ENCODE peak calls at places on chromosomes 4 and X, in eight cellular contexts. C, E, L, Z, P, R, T and F are unnamed samples.

GRCh38 chr4:20829958-20830357 is 129.7 kb downstream of the PACRGL start:
- DNase-seq in C (no peak), E (no peak), L (no peak), Z (no peak), P (no peak), R (no peak), T (no peak), F (no peak)

GRCh38 chr4:128583753-128584712 is 225.5 kb upstream of the JADE1 start:
- DNase-seq in C (no peak), E (peak; percentile 74), L (no peak), Z (no peak), P (no peak), R (peak; percentile 40), T (peak; percentile 94), F (no peak)

GRCh38 chr4:2835978-2836377 is 7.7 kb upstream of the ADD1 start:
- DNase-seq in C (no peak), E (no peak), L (no peak), Z (peak; percentile 14), P (no peak), R (no peak), T (peak; percentile 11), F (no peak)

GRCh38 chr4:36011381-36011780 is 232.9 kb downstream of the ARAP2 start:
- DNase-seq in C (no peak), E (no peak), L (no peak), Z (no peak), P (no peak), R (no peak), T (no peak), F (no peak)

GRCh38 chrX:66015152-66015827 is 24.6 kb downstream of the VSIG4 start:
- DNase-seq in C (no peak), E (no peak), L (peak; percentile 51), Z (no peak), P (no peak), R (peak; percentile 20), T (no peak), F (no peak)

GRCh38 chrX:108261541-108262218 is 170.1 kb downstream of the ATG4A start:
- DNase-seq in C (no peak), E (peak; percentile 92), L (no peak), Z (no peak), P (no peak), R (no peak), T (no peak), F (no peak)

GRCh38 chr4:120844528-120844921 is 78.0 kb downstream of the PRDM5 start:
- DNase-seq in C (no peak), E (no peak), L (no peak), Z (no peak), P (no peak), R (no peak), T (no peak), F (no peak)

GRCh38 chr4:16289872-16290554 is 63.7 kb upstream of the TAPT1 start:
- DNase-seq in C (no peak), E (peak; percentile 61), L (no peak), Z (no peak), P (no peak), R (no peak), T (no peak), F (no peak)

GRCh38 chr4:111736516-111736915 is 408.7 kb upstream of the FAM241A start:
- DNase-seq in C (no peak), E (no peak), L (no peak), Z (no peak), P (no peak), R (no peak), T (no peak), F (no peak)

GRCh38 chr4:105186701-105187158 is 40.1 kb downstream of the TET2 start:
- DNase-seq in C (no peak), E (peak; percentile 58), L (no peak), Z (peak; percentile 21), P (no peak), R (peak; percentile 53), T (no peak), F (no peak)

GRCh38 chr4:48962636-48963035 is 23.4 kb upstream of the CWH43 start:
- DNase-seq in C (no peak), E (no peak), L (no peak), Z (no peak), P (no peak), R (no peak), T (no peak), F (no peak)

GRCh38 chr4:87097075-87097474 is 123.3 kb downstream of the KLHL8 start:
- DNase-seq in C (no peak), E (no peak), L (no peak), Z (no peak), P (no peak), R (no peak), T (no peak), F (no peak)

DNA sequence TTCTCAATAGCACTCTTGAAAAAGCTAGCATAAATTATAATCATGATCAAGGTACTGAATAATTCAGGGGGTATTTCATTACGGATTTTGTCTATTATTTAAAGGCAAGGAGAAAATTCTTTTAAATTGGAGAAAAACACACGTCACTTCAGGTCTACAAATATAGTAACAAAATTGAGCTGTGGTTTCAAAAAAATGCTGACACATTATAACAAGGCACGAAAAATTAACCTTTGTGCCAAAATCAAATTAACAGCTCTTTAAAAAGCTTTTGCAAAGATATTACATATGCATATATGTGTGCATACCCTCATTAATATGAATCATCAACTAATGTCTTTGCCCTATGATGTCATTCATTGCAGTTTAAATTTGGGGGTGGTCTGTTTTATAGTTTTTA is 44.3 kb downstream of the UNC5C start:
- DNase-seq in C (no peak), E (no peak), L (no peak), Z (no peak), P (no peak), R (no peak), T (no peak), F (no peak)
- H3K27ac ChIP-seq in C (no peak overlapping the region), E (no peak overlapping the region), L (no peak overlapping the region), Z (no peak overlapping the region), P (no peak overlapping the region), R (no peak overlapping the region), T (no peak overlapping the region), F (no peak overlapping the region)

DNA sequence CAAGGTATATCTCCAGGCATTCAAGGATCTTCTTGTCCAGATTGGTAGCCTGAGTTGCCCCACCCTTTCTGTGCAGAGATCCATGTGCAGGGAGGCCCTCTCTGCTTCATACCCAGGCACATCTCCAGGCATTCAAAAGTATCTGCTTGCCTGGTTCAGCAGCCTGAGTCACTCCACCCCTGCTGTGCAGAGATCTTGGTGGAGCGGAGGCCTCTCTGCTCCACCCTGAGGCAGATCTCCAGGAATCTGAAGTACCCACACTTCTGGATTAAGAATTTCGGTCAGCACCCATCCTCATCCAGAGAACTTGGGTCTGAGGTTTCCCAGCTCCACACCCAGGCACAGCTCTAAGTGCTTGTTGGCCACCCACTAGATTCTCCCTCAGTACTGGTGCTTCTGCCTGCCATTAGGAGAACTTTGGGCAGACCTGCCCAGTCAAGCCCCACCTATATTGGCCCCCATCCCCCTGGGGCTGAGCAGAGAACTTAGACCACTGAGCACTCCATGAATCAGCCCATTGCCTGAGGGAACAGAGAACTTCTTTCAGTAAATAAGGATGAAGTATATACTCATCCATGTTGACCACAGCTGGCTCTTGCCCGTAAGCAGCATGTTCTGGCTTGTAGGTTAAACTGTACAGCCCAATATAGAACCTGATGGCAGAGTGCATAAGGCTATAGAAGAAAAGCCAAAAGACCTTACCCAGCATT is 199.5 kb upstream of the ZCCHC13 start:
- DNase-seq in C (no peak), E (no peak), L (no peak), Z (no peak), P (no peak), R (no peak), T (no peak), F (no peak)
- H3K27ac ChIP-seq in C (no peak overlapping the region), E (no peak overlapping the region), L (no peak overlapping the region), Z (no peak overlapping the region), P (no peak overlapping the region), R (no peak overlapping the region), T (no peak overlapping the region), F (no peak overlapping the region)

DNA sequence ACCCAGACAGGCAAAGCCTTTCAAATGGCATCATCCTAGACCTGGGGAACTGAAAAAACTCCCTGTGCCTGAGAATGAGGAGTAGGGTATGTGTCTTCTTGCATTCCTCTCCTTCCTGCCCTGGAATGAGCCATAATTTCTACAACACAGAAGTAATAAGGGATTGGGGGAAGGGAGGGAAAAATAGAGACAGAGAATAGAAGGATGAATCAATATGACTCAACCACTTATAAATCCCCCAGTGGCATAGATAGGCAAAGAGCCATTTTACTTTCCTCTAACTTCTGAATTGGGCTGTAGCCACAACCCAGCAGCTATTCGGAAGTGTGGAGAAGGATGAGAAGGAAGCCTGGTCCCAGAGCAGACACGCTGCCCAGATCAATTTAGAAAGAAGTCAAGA is 99.9 kb downstream of the NHS start:
- DNase-seq in C (no peak), E (no peak), L (no peak), Z (no peak), P (no peak), R (peak; percentile 11), T (no peak), F (no peak)
- H3K27ac ChIP-seq in C (no peak overlapping the region), E (no peak overlapping the region), L (no peak overlapping the region), Z (no peak overlapping the region), P (no peak overlapping the region), R (no peak overlapping the region), T (no peak overlapping the region), F (no peak overlapping the region)

GRCh38 chr4:152485726-152486276 is 50.1 kb downstream of the FBXW7 start:
- DNase-seq in C (no peak), E (peak; percentile 80), L (no peak), Z (no peak), P (no peak), R (no peak), T (no peak), F (no peak)

GRCh38 chr4:152488246-152488645 is 47.6 kb downstream of the FBXW7 start:
- DNase-seq in C (no peak), E (no peak), L (no peak), Z (no peak), P (no peak), R (no peak), T (no peak), F (no peak)

GRCh38 chr4:152482211-152482610 is 53.7 kb downstream of the FBXW7 start:
- DNase-seq in C (no peak), E (no peak), L (no peak), Z (no peak), P (no peak), R (no peak), T (no peak), F (no peak)

GRCh38 chr4:152480901-152481300 is 55.0 kb downstream of the FBXW7 start:
- DNase-seq in C (no peak), E (no peak), L (no peak), Z (no peak), P (no peak), R (no peak), T (no peak), F (no peak)

DNA sequence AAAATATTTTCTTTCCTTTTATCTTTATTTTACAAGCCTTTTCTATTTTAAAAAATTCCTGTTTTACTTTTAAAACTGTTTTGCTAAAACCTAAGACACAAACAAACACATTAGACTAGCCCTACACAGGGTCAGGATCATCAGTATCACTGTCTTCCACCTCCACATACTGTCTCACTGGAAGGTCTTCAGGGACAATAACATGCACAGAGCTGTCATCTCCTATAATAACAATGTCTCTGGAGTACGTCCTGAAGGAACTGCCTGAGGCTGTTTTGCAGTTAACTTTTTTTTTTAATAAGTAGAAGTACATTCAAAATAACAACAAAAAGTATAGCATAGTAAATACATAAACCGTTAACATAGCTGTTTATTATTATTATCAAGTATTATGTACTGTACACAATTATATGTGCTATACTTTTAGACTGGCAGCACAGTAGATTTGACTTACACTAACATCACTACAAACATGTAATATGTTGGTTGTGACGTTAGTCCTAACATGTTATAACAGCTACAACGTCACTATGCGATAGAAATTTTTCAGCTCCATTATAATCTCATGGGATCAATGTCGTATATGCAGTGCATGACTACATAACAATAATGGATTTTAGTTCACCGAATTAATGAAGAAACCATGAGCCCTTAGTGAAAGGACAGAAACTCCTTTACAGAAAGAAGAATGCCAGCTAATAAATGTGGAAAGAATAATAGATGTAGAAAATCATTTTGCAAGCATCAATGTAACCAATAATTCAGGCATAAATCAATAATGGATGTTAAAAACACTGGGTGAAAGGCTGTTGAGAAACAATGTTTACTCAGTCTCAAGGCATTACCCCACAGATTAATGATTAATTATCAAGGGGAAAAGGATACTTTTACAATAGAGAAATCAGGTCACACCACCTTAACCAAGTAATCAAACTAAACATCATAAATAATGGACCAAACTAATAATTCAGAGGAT is 49.2 kb downstream of the FBXW7 start:
- DNase-seq in C (no peak), E (no peak), L (no peak), Z (no peak), P (no peak), R (no peak), T (no peak), F (no peak)
- H3K27ac ChIP-seq in C (no peak overlapping the region), E (no peak overlapping the region), L (no peak overlapping the region), Z (no peak overlapping the region), P (no peak overlapping the region), R (no peak overlapping the region), T (no peak overlapping the region), F (no peak overlapping the region)